ENCODE peak calls at places on chromosomes 1 and 21, in eight cellular contexts. Y is left lung, H is OCI-LY7, E is sigmoid colon, A is upper lobe of right lung, Z is adipocyte, O is lower lobe of right lung, V is aorta. M is an unnamed sample.

GRCh38 chr1:186082235-186082937 is 292.7 kb downstream of the TPR start:
- DNase-seq in E (peak; percentile 83), Z (peak; percentile 61), Y (no peak), O (peak; percentile 67), H (peak; percentile 92), V (peak; percentile 74), A (peak; percentile 63), M (peak; percentile 87)

GRCh38 chr1:90504509-90504908 is 212.6 kb downstream of the BARHL2 start:
- DNase-seq in H (no peak), O (no peak), E (no peak), V (no peak), A (no peak), Y (no peak), Z (no peak), M (no peak)

GRCh38 chr21:38170705-38171682 is 85.8 kb upstream of the KCNJ15 start:
- DNase-seq in Z (no peak), A (no peak), V (no peak), H (no peak), O (no peak), Y (no peak), E (no peak), M (no peak)

GRCh38 chr1:94792473-94792875 is 27.7 kb upstream of the SLC44A3 start:
- DNase-seq in H (peak; percentile 75), Z (peak; percentile 56), A (no peak), V (no peak), O (no peak), Y (no peak), E (peak; percentile 68), M (no peak)

GRCh38 chr1:243343970-243344749 is 88.3 kb downstream of the SDCCAG8 start:
- DNase-seq in Y (no peak), E (no peak), A (no peak), H (peak; percentile 63), V (no peak), Z (peak; percentile 81), O (no peak), M (no peak)

GRCh38 chr1:159854101-159854692 is 8.3 kb downstream of the VSIG8 start:
- DNase-seq in H (no peak), E (peak; percentile 87), O (peak; percentile 89), Z (peak; percentile 82), V (peak; percentile 90), A (peak; percentile 91), Y (peak; percentile 91), M (peak; percentile 86)

GRCh38 chr1:21152423-21153100 is 24.1 kb downstream of the EIF4G3 start:
- DNase-seq in E (no peak), V (no peak), Y (no peak), O (no peak), A (no peak), Z (no peak), H (no peak), M (no peak)

GRCh38 chr1:207752456-207753132 is 740 bp downstream of the CD46 start:
- DNase-seq in Z (peak; percentile 45), O (peak; percentile 65), Y (peak; percentile 85), A (peak; percentile 80), E (peak; percentile 65), V (peak; percentile 73), H (peak; percentile 27), M (no peak)

GRCh38 chr1:21174638-21175323 is 1.9 kb downstream of the EIF4G3 start:
- DNase-seq in A (no peak), H (no peak), Z (peak; percentile 90), Y (no peak), V (peak; percentile 11), O (no peak), E (no peak), M (no peak)

GRCh38 chr1:30762152-30762930 is 4.8 kb upstream of the LAPTM5 start:
- DNase-seq in V (no peak), Z (no peak), H (no peak), Y (peak; percentile 24), E (no peak), A (no peak), O (no peak), M (no peak)

GRCh38 chr1:226764533-226764932 is 25.5 kb upstream of the ITPKB start:
- DNase-seq in V (no peak), A (no peak), Y (no peak), Z (no peak), E (no peak), H (peak; percentile 87), O (no peak), M (no peak)

GRCh38 chr21:29664615-29665014 is 275.2 kb downstream of the GRIK1 start:
- DNase-seq in V (no peak), E (no peak), H (no peak), O (no peak), Z (no peak), Y (no peak), A (no peak), M (no peak)

GRCh38 chr1:65247419-65248359 is 61.7 kb upstream of the DNAJC6 start:
- DNase-seq in O (no peak), A (no peak), V (no peak), E (no peak), H (no peak), Y (no peak), Z (peak; percentile 98), M (no peak)

GRCh38 chr1:52157582-52157981 is 15.7 kb downstream of the ZFYVE9 start:
- DNase-seq in E (no peak), H (no peak), A (no peak), V (no peak), Y (no peak), Z (no peak), O (no peak), M (no peak)

GRCh38 chr1:33300673-33301072 is 20.2 kb downstream of the A3GALT2 start:
- DNase-seq in A (peak; percentile 77), H (no peak), Y (no peak), O (peak; percentile 71), Z (peak; percentile 96), E (peak; percentile 95), V (peak; percentile 79), M (peak; percentile 77)

GRCh38 chr1:17734609-17735008 is 20.5 kb upstream of the ACTL8 start:
- DNase-seq in A (no peak), Y (no peak), O (no peak), Z (no peak), H (no peak), E (no peak), V (no peak), M (no peak)

GRCh38 chr1:203669739-203670138 is 43.1 kb downstream of the ATP2B4 start:
- DNase-seq in A (no peak), Z (peak; percentile 43), Y (no peak), V (no peak), H (no peak), O (no peak), E (no peak), M (no peak)

GRCh38 chr1:110787328-110788071 is 85.4 kb upstream of the CD53 start:
- DNase-seq in V (no peak), Z (no peak), Y (no peak), A (no peak), E (no peak), H (peak; percentile 82), O (no peak), M (no peak)

GRCh38 chr21:37986751-37987399 is 70.6 kb upstream of the KCNJ6 start:
- DNase-seq in Y (no peak), E (no peak), H (no peak), O (no peak), A (no peak), V (no peak), Z (no peak), M (no peak)

GRCh38 chr1:244651956-244652698 is 799 bp upstream of the DESI2 start:
- DNase-seq in O (no peak), V (no peak), E (no peak), Z (no peak), H (no peak), A (no peak), Y (no peak), M (no peak)

GRCh38 chr1:218611916-218612580 is 266.9 kb downstream of the TGFB2 start:
- DNase-seq in O (no peak), H (no peak), E (no peak), Y (no peak), Z (no peak), V (no peak), A (no peak), M (no peak)

GRCh38 chr1:111471012-111471411 is 2.8 kb upstream of the C1orf162 start:
- DNase-seq in A (peak; percentile 65), H (peak; percentile 78), V (no peak), O (peak; percentile 80), E (peak; percentile 77), Y (no peak), Z (no peak), M (no peak)

GRCh38 chr21:14686466-14687276 is 140.6 kb upstream of the SAMSN1 start:
- DNase-seq in O (no peak), A (no peak), E (no peak), Y (no peak), V (no peak), Z (no peak), H (peak; percentile 42), M (no peak)

GRCh38 chr1:78633209-78633608 is 13.0 kb downstream of the IFI44L start:
- DNase-seq in H (no peak), Z (no peak), A (no peak), Y (peak; percentile 30), E (no peak), V (no peak), O (no peak), M (no peak)

GRCh38 chr1:14704846-14705245 is 106.4 kb downstream of the KAZN start:
- DNase-seq in E (no peak), V (no peak), Z (no peak), H (no peak), O (no peak), A (no peak), Y (no peak), M (no peak)

GRCh38 chr1:223678841-223679240 is 13.3 kb upstream of the CAPN8 start:
- DNase-seq in E (no peak), Y (no peak), H (no peak), Z (no peak), V (no peak), O (no peak), A (no peak), M (no peak)
- H3K4me1 ChIP-seq in E (no peaks in the 10 kb centered on the region), Y (no peaks in the 10 kb centered on the region), H (no peaks in the 10 kb centered on the region), Z (no peaks in the 10 kb centered on the region), V (no peaks in the 10 kb centered on the region), O (no peaks in the 10 kb centered on the region), A (no peaks in the 10 kb centered on the region), M (no peaks in the 10 kb centered on the region)

GRCh38 chr1:8371372-8371991 is 53.6 kb downstream of the SLC45A1 start:
- DNase-seq in E (no peak), V (peak; percentile 65), Z (no peak), O (no peak), H (no peak), A (peak; percentile 45), Y (no peak), M (no peak)
- H3K36me3 ChIP-seq in E (peaks cover 3% of the 10 kb centered on the region), V (no peaks in the 10 kb centered on the region), Z (peaks cover 22% of the 10 kb centered on the region), O (peaks cover 21% of the 10 kb centered on the region), H (peaks cover 89% of the 10 kb centered on the region), A (peaks cover 11% of the 10 kb centered on the region), Y (peaks cover 32% of the 10 kb centered on the region), M (peaks cover 10% of the 10 kb centered on the region)

DNA sequence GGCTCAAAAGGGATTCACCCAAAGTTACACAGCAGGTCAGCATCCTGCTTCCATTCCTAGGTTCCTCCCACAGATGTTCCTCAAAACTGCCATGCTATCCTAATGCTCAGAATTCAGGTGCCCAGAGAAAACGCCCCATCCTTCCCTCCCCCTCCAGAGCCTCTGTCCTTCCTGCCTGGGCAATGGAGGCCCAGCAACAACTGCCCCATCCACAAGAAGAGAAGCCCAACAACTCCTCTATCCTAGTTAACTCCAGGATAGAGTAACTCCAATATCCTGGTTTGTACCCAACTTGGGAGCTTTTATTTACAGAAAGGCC is 16.9 kb downstream of the COL9A2 start:
- DNase-seq in V (no peak), Z (no peak), Y (no peak), H (no peak), O (no peak), A (no peak), E (no peak), M (no peak)
- H3K4me1 ChIP-seq in V (no peaks in the 10 kb centered on the region), Z (no peaks in the 10 kb centered on the region), Y (no peaks in the 10 kb centered on the region), H (no peaks in the 10 kb centered on the region), O (no peaks in the 10 kb centered on the region), A (no peaks in the 10 kb centered on the region), E (no peaks in the 10 kb centered on the region), M (no peaks in the 10 kb centered on the region)

GRCh38 chr1:151814971-151815545 is 9.8 kb upstream of the LINGO4 start:
- DNase-seq in V (peak; percentile 43), E (no peak), O (no peak), Z (no peak), H (no peak), A (peak; percentile 50), Y (no peak), M (no peak)
- H3K36me3 ChIP-seq in V (no peaks in the 10 kb centered on the region), E (no peaks in the 10 kb centered on the region), O (peaks cover 13% of the 10 kb centered on the region), Z (no peaks in the 10 kb centered on the region), H (no peaks in the 10 kb centered on the region), A (no peaks in the 10 kb centered on the region), Y (no peaks in the 10 kb centered on the region), M (no peaks in the 10 kb centered on the region)